ENCODE peak calls at places on chromosomes 7 and 10, in five cellular contexts. T is transverse colon, K is heart right ventricle, I is fibroblast of lung, M is upper lobe of right lung. P is an unnamed sample. For H3K36me3, the result is how much of the 10 kb centered on the place peaks cover.

GRCh38 chr7:157916946-157917670 is 580.3 kb downstream of the DNAJB6 start:
- DNase-seq in M (no peak), T (no peak), K (no peak), I (no peak), P (no peak)

GRCh38 chr7:106462365-106462859 is 177.6 kb upstream of the NAMPT start:
- DNase-seq in K (no peak), M (no peak), I (peak), T (no peak), P (no peak)

GRCh38 chr10:11162828-11163599 is 145.3 kb downstream of the CELF2 start:
- DNase-seq in M (peak), T (peak), I (no peak), K (peak), P (peak)

GRCh38 chr10:80204801-80205477 is 398 bp downstream of the ANXA11 start:
- DNase-seq in M (peak), T (peak), K (peak), I (no peak), P (peak)

GRCh38 chr10:43417950-43418768 is 9.2 kb upstream of the HNRNPF start:
- DNase-seq in K (no peak), M (no peak), I (no peak), T (no peak), P (no peak)

GRCh38 chr10:121167534-121168243 is 316.5 kb downstream of the WDR11 start:
- DNase-seq in M (no peak), I (no peak), K (no peak), T (peak), P (no peak)

GRCh38 chr7:121557034-121557892 is 161.2 kb upstream of the FAM3C start:
- DNase-seq in T (peak), K (no peak), M (no peak), I (no peak), P (no peak)

GRCh38 chr7:112199035-112199655 is 7.1 kb downstream of the DOCK4 start:
- DNase-seq in K (no peak), M (no peak), T (no peak), I (peak), P (no peak)

GRCh38 chr10:6579904-6580278 is at the start of gene PRKCQ:
- DNase-seq in T (peak), M (no peak), K (no peak), I (peak), P (peak)

GRCh38 chr7:149701495-149702240 is 71.7 kb downstream of the ZNF467 start:
- DNase-seq in I (no peak), T (no peak), K (no peak), M (no peak), P (no peak)

GRCh38 chr7:99837649-99838361 is 10.0 kb downstream of the CYP3A43 start:
- DNase-seq in M (no peak), I (peak), T (no peak), K (no peak), P (no peak)

GRCh38 chr10:33661580-33662269 is 327.3 kb upstream of the NRP1 start:
- DNase-seq in I (no peak), K (peak), M (peak), T (peak), P (peak)

GRCh38 chr7:12456506-12456905 is 52.8 kb upstream of the VWDE start:
- DNase-seq in K (no peak), T (no peak), M (no peak), I (no peak), P (peak)

GRCh38 chr10:29658984-29659769 is 24.4 kb upstream of the SVIL start:
- DNase-seq in T (peak), M (peak), I (peak), K (no peak), P (peak)
- H3K4me3 ChIP-seq in T (no peak), M (no peak), I (no peak), K (no peak), P (no peak)

GRCh38 chr7:38592737-38593136 is 38.4 kb downstream of the AMPH start:
- DNase-seq in M (no peak), T (peak), K (no peak), I (no peak), P (no peak)

GRCh38 chr7:38600746-38601145 is 30.4 kb downstream of the AMPH start:
- DNase-seq in K (no peak), I (no peak), T (peak), M (no peak), P (no peak)

DNA sequence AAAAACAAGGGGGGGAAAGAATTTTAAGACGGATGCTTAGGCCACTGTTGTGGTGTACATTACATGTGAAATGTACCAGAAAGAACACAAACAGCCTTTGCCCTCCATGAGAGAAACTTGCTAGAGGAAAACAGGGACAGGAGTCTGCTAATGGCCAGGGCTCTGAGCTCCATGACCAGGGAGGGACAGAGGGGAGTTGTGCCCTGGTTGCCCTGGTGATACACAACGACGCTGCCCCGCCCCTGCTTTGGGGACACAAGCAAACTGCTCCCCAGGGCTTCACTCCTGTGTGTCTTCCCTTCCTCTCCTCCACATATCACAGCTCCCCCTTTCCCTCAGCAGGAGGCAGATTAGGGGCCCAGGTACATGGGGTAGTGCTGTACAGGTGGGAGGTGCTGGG is 36.2 kb downstream of the AMPH start:
- DNase-seq in T (no peak), M (no peak), K (no peak), I (no peak), P (peak)
- H3K36me3 ChIP-seq in T (under half), M (under half), K (under half), I (under half), P (under half)

GRCh38 chr7:1248459-1249131 is 15.9 kb downstream of the UNCX start:
- DNase-seq in T (no peak), M (no peak), I (no peak), K (no peak), P (no peak)
- H3K4me3 ChIP-seq in T (no peak), M (no peak), I (no peak), K (no peak), P (no peak)

GRCh38 chr10:131946880-131947279 is 34.8 kb downstream of the BNIP3 start:
- DNase-seq in T (no peak), M (peak), I (no peak), K (no peak), P (no peak)
- H3K36me3 ChIP-seq in T (under half), M (half or more), I (under half), K (half or more), P (under half)